ENCODE peak calls at places on chromosomes 1 and 21, in four cellular contexts. W, B, Y and P are unnamed samples.

GRCh38 chr1:39628807-39629347 is 10.6 kb downstream of the HEYL start:
- DNase-seq in W (no peak), B (no peak), Y (no peak), P (no peak)

GRCh38 chr1:223621312-223621734 is 44.2 kb downstream of the CAPN8 start:
- DNase-seq in W (no peak), B (no peak), Y (no peak), P (no peak)

GRCh38 chr1:156126043-156126700 is 11.7 kb downstream of the LMNA start:
- DNase-seq in W (peak; percentile 85), B (peak; percentile 91), Y (peak; percentile 98), P (peak; percentile 87)

GRCh38 chr1:151828931-151829330 is 2.7 kb downstream of the RORC start:
- DNase-seq in W (peak; percentile 80), B (peak; percentile 88), Y (peak; percentile 32), P (no peak)

GRCh38 chr1:14696766-14697165 is 98.3 kb downstream of the KAZN start:
- DNase-seq in W (no peak), B (no peak), Y (no peak), P (no peak)

GRCh38 chr1:167599839-167600581 is 30.0 kb upstream of the RCSD1 start:
- DNase-seq in W (peak; percentile 34), B (no peak), Y (peak; percentile 71), P (peak; percentile 82)

GRCh38 chr21:27035791-27036190 is 68.9 kb upstream of the ADAMTS5 start:
- DNase-seq in W (no peak), B (no peak), Y (no peak), P (no peak)

GRCh38 chr1:181746224-181746623 is 262.9 kb downstream of the CACNA1E start:
- DNase-seq in W (no peak), B (no peak), Y (no peak), P (no peak)

GRCh38 chr21:42612390-42612789 is 41.0 kb upstream of the PDE9A start:
- DNase-seq in W (no peak), B (no peak), Y (no peak), P (no peak)

GRCh38 chr1:98323396-98323795 is 338.1 kb upstream of the SNX7 start:
- DNase-seq in W (no peak), B (no peak), Y (peak; percentile 93), P (no peak)

GRCh38 chr1:176206006-176206960 is 803 bp downstream of the COP1 start:
- DNase-seq in W (peak; percentile 67), B (peak; percentile 80), Y (peak; percentile 74), P (peak; percentile 78)

GRCh38 chr1:228814091-228814610 is 78.9 kb downstream of the RHOU start:
- DNase-seq in W (no peak), B (no peak), Y (no peak), P (no peak)

GRCh38 chr21:45535341-45536081 is 6.7 kb downstream of the SLC19A1 start:
- DNase-seq in W (no peak), B (no peak), Y (no peak), P (no peak)

GRCh38 chr1:221440658-221441057 is 301.2 kb downstream of the DUSP10 start:
- DNase-seq in W (peak; percentile 33), B (no peak), Y (peak; percentile 56), P (peak; percentile 49)

GRCh38 chr21:29299906-29300546 is 1.3 kb downstream of the BACH1 start:
- DNase-seq in W (peak; percentile 82), B (peak; percentile 74), Y (peak; percentile 98), P (peak; percentile 75)

GRCh38 chr1:213989740-213990472 is 2.1 kb downstream of the PROX1 start:
- DNase-seq in W (peak; percentile 37), B (peak; percentile 39), Y (no peak), P (no peak)

GRCh38 chr1:173603056-173603591 is at the start of gene SLC9C2:
- DNase-seq in W (peak; percentile 50), B (no peak), Y (no peak), P (no peak)

GRCh38 chr1:156725683-156726280 is 2.5 kb upstream of the METTL25B start:
- DNase-seq in W (peak; percentile 94), B (peak; percentile 96), Y (peak; percentile 89), P (peak; percentile 93)

GRCh38 chr1:61606448-61607312 is 118.3 kb downstream of the TM2D1 start:
- DNase-seq in W (no peak), B (no peak), Y (peak; percentile 72), P (no peak)

GRCh38 chr1:147478556-147478955 is 62.7 kb upstream of the BCL9 start:
- DNase-seq in W (no peak), B (no peak), Y (peak; percentile 6), P (no peak)

GRCh38 chr1:182611787-182612186 is 7.6 kb upstream of the RGS16 start:
- DNase-seq in W (no peak), B (peak; percentile 82), Y (no peak), P (no peak)

GRCh38 chr1:3749512-3749911 is 2.7 kb upstream of the CCDC27 start:
- DNase-seq in W (no peak), B (no peak), Y (no peak), P (no peak)
- H3K4me1 ChIP-seq in W (peaks cover 6% of the 10 kb centered on the region), B (peaks cover 13% of the 10 kb centered on the region), Y (peaks cover 4% of the 10 kb centered on the region), P (no peaks in the 10 kb centered on the region)

GRCh38 chr1:197688233-197688632 is 87.0 kb downstream of the DENND1B start:
- DNase-seq in W (no peak), B (no peak), Y (no peak), P (no peak)
- H3K4me2 ChIP-seq in W (no peak overlapping the region), B (no peak overlapping the region), Y (no peak overlapping the region), P (no peak overlapping the region)

GRCh38 chr21:37145635-37146111 is 72.6 kb downstream of the TTC3 start:
- DNase-seq in W (no peak), B (no peak), Y (peak; percentile 38), P (no peak)

GRCh38 chr21:37149411-37149810 is 76.4 kb downstream of the TTC3 start:
- DNase-seq in W (no peak), B (no peak), Y (peak; percentile 90), P (no peak)

GRCh38 chr21:37146320-37147225 is 73.5 kb downstream of the TTC3 start:
- DNase-seq in W (no peak), B (no peak), Y (no peak), P (no peak)
- H3K9me2 ChIP-seq in W (no peaks in the 10 kb centered on the region), B (no peaks in the 10 kb centered on the region), Y (no peaks in the 10 kb centered on the region), P (no peaks in the 10 kb centered on the region)

GRCh38 chr1:234911787-234912186 is 216.8 kb downstream of the TOMM20 start:
- DNase-seq in W (no peak), B (peak; percentile 23), Y (no peak), P (no peak)
- H3K4me1 ChIP-seq in W (peaks cover 32% of the 10 kb centered on the region), B (peaks cover 20% of the 10 kb centered on the region), Y (peaks cover 13% of the 10 kb centered on the region), P (no peaks in the 10 kb centered on the region)

GRCh38 chr1:41444796-41445195 is 39.7 kb downstream of the EDN2 start:
- DNase-seq in W (no peak), B (no peak), Y (no peak), P (no peak)
- H3K4me2 ChIP-seq in W (no peak overlapping the region), B (no peak overlapping the region), Y (no peak overlapping the region), P (no peak overlapping the region)

GRCh38 chr1:18854331-18855025 is 5.0 kb downstream of the TAS1R2 start:
- DNase-seq in W (no peak), B (no peak), Y (no peak), P (no peak)
- H3K9me2 ChIP-seq in W (no peaks in the 10 kb centered on the region), B (peaks cover 10% of the 10 kb centered on the region), Y (no peaks in the 10 kb centered on the region), P (no peaks in the 10 kb centered on the region)